ENCODE peak calls at places on chromosome 18, in four cellular contexts. One of them, this sample, is unnamed.

GRCh38 chr18:51561821-51562220 is 364.3 kb upstream of the MEX3C start:
- DNase-seq in HEK293T: no peak
- DNase-seq in T-helper 1 cell: no peak
- DNase-seq in AG08396: no peak
- DNase-seq in this sample: no peak

GRCh38 chr18:25503567-25504081 is 151.7 kb upstream of the ZNF521 start:
- DNase-seq in T-helper 1 cell: no peak
- DNase-seq in HEK293T: peak
- DNase-seq in AG08396: peak
- DNase-seq in this sample: no peak

GRCh38 chr18:32770651-32771168 is 2.1 kb downstream of the KLHL14 start:
- DNase-seq in HEK293T: no peak
- DNase-seq in AG08396: no peak
- DNase-seq in T-helper 1 cell: no peak
- DNase-seq in this sample: no peak

GRCh38 chr18:42730272-42730671 is 385.2 kb downstream of the RIT2 start:
- DNase-seq in AG08396: no peak
- DNase-seq in T-helper 1 cell: no peak
- DNase-seq in HEK293T: no peak
- DNase-seq in this sample: no peak

GRCh38 chr18:75582406-75582821 is 154.9 kb upstream of the SMIM21 start:
- DNase-seq in AG08396: no peak
- DNase-seq in HEK293T: no peak
- DNase-seq in T-helper 1 cell: no peak
- DNase-seq in this sample: no peak

GRCh38 chr18:58049000-58049688 is 5.1 kb downstream of the NEDD4L start:
- DNase-seq in T-helper 1 cell: no peak
- DNase-seq in AG08396: no peak
- DNase-seq in HEK293T: no peak
- DNase-seq in this sample: no peak

GRCh38 chr18:8741524-8741923 is 36.2 kb downstream of the MTCL1 start:
- DNase-seq in AG08396: no peak
- DNase-seq in HEK293T: no peak
- DNase-seq in T-helper 1 cell: no peak
- DNase-seq in this sample: no peak

GRCh38 chr18:58370662-58371061 is 258.2 kb downstream of the ALPK2 start:
- DNase-seq in AG08396: no peak
- DNase-seq in HEK293T: no peak
- DNase-seq in T-helper 1 cell: no peak
- DNase-seq in this sample: no peak

GRCh38 chr18:72762505-72763122 is 105.2 kb downstream of the NETO1 start:
- DNase-seq in HEK293T: peak
- DNase-seq in T-helper 1 cell: no peak
- DNase-seq in AG08396: peak
- DNase-seq in this sample: no peak

GRCh38 chr18:35049111-35050003 is 8.1 kb downstream of the MAPRE2 start:
- DNase-seq in AG08396: no peak
- DNase-seq in HEK293T: no peak
- DNase-seq in T-helper 1 cell: no peak
- DNase-seq in this sample: no peak

GRCh38 chr18:46034230-46034629 is 37.8 kb downstream of the PSTPIP2 start:
- DNase-seq in T-helper 1 cell: no peak
- DNase-seq in AG08396: no peak
- DNase-seq in HEK293T: no peak
- DNase-seq in this sample: no peak

GRCh38 chr18:25517881-25518715 is 166.1 kb upstream of the ZNF521 start:
- DNase-seq in AG08396: no peak
- DNase-seq in T-helper 1 cell: no peak
- DNase-seq in HEK293T: no peak
- DNase-seq in this sample: no peak